ENCODE peak calls at places on chromosomes 1 and 21, in four cellular contexts. One of them, this sample, is unnamed.

GRCh38 chr1:6624712-6625578 is at the start of gene THAP3:
- DNase-seq in AG10803: peak
- DNase-seq in fibroblast of pulmonary artery: peak
- DNase-seq in EH: peak
- DNase-seq in this sample: peak

GRCh38 chr1:156488566-156489165 is 11.9 kb downstream of the MEF2D start:
- DNase-seq in AG10803: no peak
- DNase-seq in fibroblast of pulmonary artery: no peak
- DNase-seq in EH: no peak
- DNase-seq in this sample: no peak

GRCh38 chr1:205578780-205579571 is 52.8 kb downstream of the ELK4 start:
- DNase-seq in AG10803: no peak
- DNase-seq in fibroblast of pulmonary artery: no peak
- DNase-seq in EH: no peak
- DNase-seq in this sample: no peak

GRCh38 chr1:217534566-217534965 is 96.3 kb downstream of the GPATCH2 start:
- DNase-seq in AG10803: peak
- DNase-seq in fibroblast of pulmonary artery: peak
- DNase-seq in EH: peak
- DNase-seq in this sample: no peak

GRCh38 chr1:9086060-9086459 is 16.6 kb upstream of the SLC2A5 start:
- DNase-seq in AG10803: no peak
- DNase-seq in fibroblast of pulmonary artery: peak
- DNase-seq in EH: peak
- DNase-seq in this sample: no peak

GRCh38 chr1:87329051-87329755 is 523 bp downstream of the LMO4 start:
- DNase-seq in AG10803: peak
- DNase-seq in fibroblast of pulmonary artery: peak
- DNase-seq in EH: peak
- DNase-seq in this sample: peak

GRCh38 chr1:39776400-39776713 is 5.2 kb upstream of the OXCT2 start:
- DNase-seq in AG10803: no peak
- DNase-seq in fibroblast of pulmonary artery: no peak
- DNase-seq in EH: no peak
- DNase-seq in this sample: no peak

GRCh38 chr1:172485626-172486025 is 41.8 kb upstream of the PIGC start:
- DNase-seq in AG10803: no peak
- DNase-seq in fibroblast of pulmonary artery: no peak
- DNase-seq in EH: no peak
- DNase-seq in this sample: no peak

GRCh38 chr1:102107441-102107840 is 110.7 kb upstream of the OLFM3 start:
- DNase-seq in AG10803: no peak
- DNase-seq in fibroblast of pulmonary artery: no peak
- DNase-seq in EH: no peak
- DNase-seq in this sample: no peak

GRCh38 chr1:46735708-46736324 is 16.9 kb upstream of the EFCAB14 start:
- DNase-seq in AG10803: peak
- DNase-seq in fibroblast of pulmonary artery: peak
- DNase-seq in EH: peak
- DNase-seq in this sample: peak

GRCh38 chr21:24514081-24514733 is 1093.1 kb downstream of the MRPL39 start:
- DNase-seq in AG10803: no peak
- DNase-seq in fibroblast of pulmonary artery: peak
- DNase-seq in EH: no peak
- DNase-seq in this sample: no peak

GRCh38 chr1:214209260-214209808 is 71.6 kb upstream of the SMYD2 start:
- DNase-seq in AG10803: no peak
- DNase-seq in fibroblast of pulmonary artery: no peak
- DNase-seq in EH: no peak
- DNase-seq in this sample: no peak

GRCh38 chr1:25712299-25712970 is 87.6 kb upstream of the SELENON start:
- DNase-seq in AG10803: no peak
- DNase-seq in fibroblast of pulmonary artery: no peak
- DNase-seq in EH: no peak
- DNase-seq in this sample: no peak

GRCh38 chr1:93275634-93276295 is 69.9 kb upstream of the DR1 start:
- DNase-seq in AG10803: no peak
- DNase-seq in fibroblast of pulmonary artery: no peak
- DNase-seq in EH: no peak
- DNase-seq in this sample: no peak

GRCh38 chr1:85465099-85465790 is at the start of gene DDAH1:
- DNase-seq in AG10803: peak
- DNase-seq in fibroblast of pulmonary artery: peak
- DNase-seq in EH: peak
- DNase-seq in this sample: peak